ENCODE peak calls at places on chromosomes 6 and 20, in nine cellular contexts. N, E, D, J, Y, C, S, V and W are unnamed samples.

GRCh38 chr20:57393321-57394086 is 2.3 kb downstream of the RBM38 start:
- DNase-seq in N (no peak), E (no peak), D (no peak), J (no peak), Y (no peak), C (no peak), S (peak; percentile 38), V (no peak), W (no peak)

GRCh38 chr6:31906122-31906521 is 4.2 kb upstream of the ZBTB12 start:
- DNase-seq in N (no peak), E (no peak), D (no peak), J (no peak), Y (no peak), C (no peak), S (no peak), V (no peak), W (no peak)

GRCh38 chr20:7463290-7463689 is 477.0 kb downstream of the HAO1 start:
- DNase-seq in N (no peak), E (no peak), D (no peak), J (no peak), Y (no peak), C (no peak), S (no peak), V (no peak), W (no peak)

GRCh38 chr6:101907356-101908217 is 514.1 kb downstream of the GRIK2 start:
- DNase-seq in N (no peak), E (no peak), D (no peak), J (no peak), Y (no peak), C (no peak), S (no peak), V (no peak), W (no peak)

GRCh38 chr6:39051399-39052122 is 3.0 kb downstream of the GLP1R start:
- DNase-seq in N (no peak), E (no peak), D (no peak), J (no peak), Y (peak; percentile 63), C (no peak), S (no peak), V (no peak), W (no peak)

GRCh38 chr6:14867807-14868206 is 378.1 kb upstream of the JARID2 start:
- DNase-seq in N (no peak), E (no peak), D (no peak), J (no peak), Y (no peak), C (no peak), S (no peak), V (no peak), W (no peak)

GRCh38 chr20:32982617-32983458 is 21.4 kb downstream of the SUN5 start:
- DNase-seq in N (no peak), E (no peak), D (peak; percentile 28), J (peak; percentile 48), Y (no peak), C (no peak), S (peak; percentile 36), V (no peak), W (peak; percentile 48)

GRCh38 chr20:25353754-25354705 is 36.6 kb downstream of the ABHD12 start:
- DNase-seq in N (no peak), E (no peak), D (no peak), J (no peak), Y (no peak), C (no peak), S (no peak), V (no peak), W (no peak)

GRCh38 chr20:58408603-58409246 is 19.7 kb downstream of the VAPB start:
- DNase-seq in N (no peak), E (no peak), D (peak; percentile 15), J (no peak), Y (no peak), C (no peak), S (no peak), V (no peak), W (no peak)

GRCh38 chr6:170159040-170159965 is 131.6 kb downstream of the DLL1 start:
- DNase-seq in N (no peak), E (no peak), D (no peak), J (peak; percentile 50), Y (no peak), C (no peak), S (no peak), V (no peak), W (no peak)

GRCh38 chr6:149435919-149436586 is 36.0 kb downstream of the SUMO4 start:
- DNase-seq in N (no peak), E (no peak), D (no peak), J (no peak), Y (no peak), C (no peak), S (no peak), V (no peak), W (no peak)

GRCh38 chr20:18267815-18268214 is 20.5 kb upstream of the ZNF133 start:
- DNase-seq in N (no peak), E (peak; percentile 56), D (no peak), J (no peak), Y (no peak), C (no peak), S (peak; percentile 33), V (no peak), W (no peak)

GRCh38 chr6:169224185-169224695 is 29.4 kb downstream of the THBS2 start:
- DNase-seq in N (peak; percentile 31), E (no peak), D (no peak), J (peak; percentile 52), Y (no peak), C (no peak), S (no peak), V (no peak), W (no peak)

GRCh38 chr20:48149887-48150286 is 364.6 kb upstream of the SULF2 start:
- DNase-seq in N (no peak), E (peak; percentile 21), D (no peak), J (no peak), Y (no peak), C (no peak), S (no peak), V (no peak), W (no peak)

GRCh38 chr6:107620736-107621135 is 130.8 kb downstream of the SOBP start:
- DNase-seq in N (no peak), E (no peak), D (no peak), J (no peak), Y (no peak), C (no peak), S (peak; percentile 62), V (no peak), W (no peak)

GRCh38 chr6:11785953-11786579 is 7.5 kb upstream of the ADTRP start:
- DNase-seq in N (no peak), E (no peak), D (no peak), J (no peak), Y (no peak), C (no peak), S (no peak), V (no peak), W (no peak)

GRCh38 chr20:17794400-17794799 is 94.6 kb downstream of the BANF2 start:
- DNase-seq in N (no peak), E (no peak), D (no peak), J (no peak), Y (no peak), C (no peak), S (no peak), V (no peak), W (no peak)

GRCh38 chr6:29965873-29966601 is 23.7 kb downstream of the HLA-A start:
- DNase-seq in N (no peak), E (no peak), D (peak; percentile 79), J (peak; percentile 88), Y (peak; percentile 97), C (peak; percentile 60), S (peak; percentile 95), V (no peak), W (peak; percentile 63)

GRCh38 chr20:33900515-33901131 is 89.5 kb downstream of the CHMP4B start:
- DNase-seq in N (no peak), E (no peak), D (no peak), J (no peak), Y (no peak), C (no peak), S (no peak), V (no peak), W (no peak)

GRCh38 chr6:2984738-2985381 is 13.5 kb upstream of the SERPINB6 start:
- DNase-seq in N (no peak), E (no peak), D (no peak), J (no peak), Y (no peak), C (no peak), S (no peak), V (no peak), W (no peak)

GRCh38 chr6:66478705-66479104 is 771.7 kb upstream of the EYS start:
- DNase-seq in N (no peak), E (no peak), D (peak; percentile 85), J (no peak), Y (no peak), C (no peak), S (no peak), V (no peak), W (peak; percentile 2)

GRCh38 chr20:49276201-49276894 is 1.5 kb downstream of the ZNFX1 start:
- DNase-seq in N (no peak), E (no peak), D (peak; percentile 95), J (no peak), Y (peak; percentile 84), C (peak; percentile 70), S (peak; percentile 67), V (no peak), W (peak; percentile 21)

GRCh38 chr20:50980071-50980681 is 21.6 kb downstream of the MOCS3 start:
- DNase-seq in N (peak; percentile 98), E (no peak), D (no peak), J (no peak), Y (peak; percentile 87), C (peak; percentile 99), S (no peak), V (no peak), W (no peak)

GRCh38 chr6:22363966-22364296 is 67.1 kb upstream of the PRL start:
- DNase-seq in N (no peak), E (no peak), D (no peak), J (no peak), Y (no peak), C (peak; percentile 44), S (peak; percentile 39), V (no peak), W (no peak)

GRCh38 chr20:37567671-37568588 is 40.3 kb upstream of the BLCAP start:
- DNase-seq in N (peak; percentile 14), E (peak; percentile 41), D (peak; percentile 97), J (no peak), Y (peak; percentile 37), C (peak; percentile 4), S (peak; percentile 53), V (no peak), W (peak; percentile 43)

GRCh38 chr6:130473886-130474285 is 108.1 kb downstream of the TMEM200A start:
- DNase-seq in N (peak; percentile 39), E (no peak), D (no peak), J (no peak), Y (no peak), C (peak; percentile 81), S (no peak), V (no peak), W (no peak)

GRCh38 chr6:36113701-36114100 is 16.6 kb upstream of the MAPK13 start:
- DNase-seq in N (no peak), E (no peak), D (peak; percentile 40), J (no peak), Y (no peak), C (no peak), S (no peak), V (no peak), W (no peak)

GRCh38 chr6:28211840-28212509 is 13.1 kb upstream of the ZSCAN9 start:
- DNase-seq in N (no peak), E (no peak), D (no peak), J (no peak), Y (peak; percentile 52), C (no peak), S (peak; percentile 67), V (no peak), W (no peak)

GRCh38 chr20:19211252-19211651 is 1.2 kb upstream of the SLC24A3 start:
- DNase-seq in N (no peak), E (no peak), D (no peak), J (no peak), Y (no peak), C (no peak), S (no peak), V (no peak), W (no peak)

GRCh38 chr20:32470025-32470861 is 112.1 kb downstream of the ASXL1 start:
- DNase-seq in N (no peak), E (peak; percentile 60), D (no peak), J (no peak), Y (peak; percentile 77), C (peak; percentile 88), S (peak; percentile 54), V (no peak), W (no peak)

GRCh38 chr20:57932227-57932864 is 222.5 kb upstream of the PMEPA1 start:
- DNase-seq in N (no peak), E (no peak), D (no peak), J (no peak), Y (no peak), C (no peak), S (no peak), V (no peak), W (no peak)